ENCODE peak calls at places on chromosomes 5 and 9, in six cellular contexts. One of them, this sample, is unnamed.

GRCh38 chr9:88106492-88106891 is 31.8 kb downstream of the SPATA31C2 start:
- DNase-seq in effector memory CD4-positive, alpha-beta T cell: no peak
- DNase-seq in A549: no peak
- DNase-seq in Kasumi-1: peak
- DNase-seq in thoracic aorta: no peak
- DNase-seq in GM13976: no peak
- DNase-seq in this sample: no peak

GRCh38 chr5:151926186-151926585 is 1.5 kb upstream of the GLRA1 start:
- DNase-seq in effector memory CD4-positive, alpha-beta T cell: no peak
- DNase-seq in A549: no peak
- DNase-seq in Kasumi-1: no peak
- DNase-seq in thoracic aorta: no peak
- DNase-seq in GM13976: no peak
- DNase-seq in this sample: no peak

GRCh38 chr5:32709789-32710334 is 1.3 kb upstream of the NPR3 start:
- DNase-seq in effector memory CD4-positive, alpha-beta T cell: no peak
- DNase-seq in A549: peak
- DNase-seq in Kasumi-1: peak
- DNase-seq in thoracic aorta: peak
- DNase-seq in GM13976: peak
- DNase-seq in this sample: no peak

GRCh38 chr5:20572560-20572959 is 584.6 kb upstream of the CDH18 start:
- DNase-seq in effector memory CD4-positive, alpha-beta T cell: no peak
- DNase-seq in A549: peak
- DNase-seq in Kasumi-1: peak
- DNase-seq in thoracic aorta: no peak
- DNase-seq in GM13976: no peak
- DNase-seq in this sample: no peak

GRCh38 chr9:96491880-96492525 is 42.0 kb downstream of the HABP4 start:
- DNase-seq in effector memory CD4-positive, alpha-beta T cell: no peak
- DNase-seq in A549: no peak
- DNase-seq in Kasumi-1: no peak
- DNase-seq in thoracic aorta: no peak
- DNase-seq in GM13976: no peak
- DNase-seq in this sample: no peak

GRCh38 chr5:171175746-171176145 is 133.3 kb upstream of the TLX3 start:
- DNase-seq in effector memory CD4-positive, alpha-beta T cell: no peak
- DNase-seq in A549: no peak
- DNase-seq in Kasumi-1: no peak
- DNase-seq in thoracic aorta: no peak
- DNase-seq in GM13976: no peak
- DNase-seq in this sample: no peak

GRCh38 chr5:26791433-26791832 is 247.0 kb downstream of the CDH9 start:
- DNase-seq in effector memory CD4-positive, alpha-beta T cell: no peak
- DNase-seq in A549: no peak
- DNase-seq in Kasumi-1: no peak
- DNase-seq in thoracic aorta: no peak
- DNase-seq in GM13976: no peak
- DNase-seq in this sample: no peak

GRCh38 chr9:110744753-110745522 is 76.3 kb downstream of the MUSK start:
- DNase-seq in effector memory CD4-positive, alpha-beta T cell: no peak
- DNase-seq in A549: peak
- DNase-seq in Kasumi-1: no peak
- DNase-seq in thoracic aorta: peak
- DNase-seq in GM13976: no peak
- DNase-seq in this sample: no peak

GRCh38 chr9:125674981-125675973 is 31.7 kb downstream of the MAPKAP1 start:
- DNase-seq in effector memory CD4-positive, alpha-beta T cell: no peak
- DNase-seq in A549: peak
- DNase-seq in Kasumi-1: no peak
- DNase-seq in thoracic aorta: no peak
- DNase-seq in GM13976: no peak
- DNase-seq in this sample: no peak

GRCh38 chr5:58330781-58331180 is 129.1 kb downstream of the PLK2 start:
- DNase-seq in effector memory CD4-positive, alpha-beta T cell: no peak
- DNase-seq in A549: no peak
- DNase-seq in Kasumi-1: no peak
- DNase-seq in thoracic aorta: no peak
- DNase-seq in GM13976: no peak
- DNase-seq in this sample: no peak

GRCh38 chr5:77607324-77607723 is 31.2 kb downstream of the OTP start:
- DNase-seq in effector memory CD4-positive, alpha-beta T cell: no peak
- DNase-seq in A549: no peak
- DNase-seq in Kasumi-1: no peak
- DNase-seq in thoracic aorta: no peak
- DNase-seq in GM13976: no peak
- DNase-seq in this sample: no peak

GRCh38 chr5:75672616-75673015 is 44.6 kb downstream of the POC5 start:
- DNase-seq in effector memory CD4-positive, alpha-beta T cell: no peak
- DNase-seq in A549: no peak
- DNase-seq in Kasumi-1: no peak
- DNase-seq in thoracic aorta: no peak
- DNase-seq in GM13976: no peak
- DNase-seq in this sample: no peak

GRCh38 chr5:159971931-159972461 is 36.9 kb upstream of the TTC1 start:
- DNase-seq in effector memory CD4-positive, alpha-beta T cell: no peak
- DNase-seq in A549: no peak
- DNase-seq in Kasumi-1: no peak
- DNase-seq in thoracic aorta: no peak
- DNase-seq in GM13976: peak
- DNase-seq in this sample: no peak

This sample was measured in T follicular helper cell.